ENCODE peak calls at places on chromosomes 3 and 15, in ten cellular contexts. L is breast epithelium; S is AG04450; M is neural progenitor cell; Z is uterus; A is astrocyte of the spinal cord; F is CD4-positive, alpha-beta T cell; B is AG09309; P is fibroblast of lung; Y is ovary. K is an unnamed sample.

GRCh38 chr3:159953320-159953719 is 35.3 kb upstream of the IL12A start:
- DNase-seq in M (no peak), L (no peak), P (no peak), Y (no peak), F (no peak), S (no peak), A (no peak), Z (no peak), B (no peak), K (no peak)

GRCh38 chr3:193593666-193594025 is 638 bp downstream of the OPA1 start:
- DNase-seq in Y (no peak), M (peak; percentile 49), S (no peak), B (no peak), F (no peak), P (peak; percentile 30), Z (no peak), A (peak; percentile 13), L (no peak), K (peak; percentile 20)

GRCh38 chr3:139764936-139765335 is 87.2 kb upstream of the NMNAT3 start:
- DNase-seq in P (peak; percentile 89), Y (no peak), L (no peak), Z (no peak), S (no peak), F (no peak), M (no peak), B (peak; percentile 69), A (peak; percentile 91), K (no peak)

GRCh38 chr3:76131396-76132153 is 346.2 kb upstream of the ZNF717 start:
- DNase-seq in A (peak; percentile 16), P (peak; percentile 58), Z (no peak), Y (no peak), F (no peak), B (no peak), L (no peak), M (no peak), S (no peak), K (no peak)

GRCh38 chr3:49357466-49358216 is 512 bp downstream of the GPX1 start:
- DNase-seq in Z (peak; percentile 50), F (peak; percentile 44), Y (peak; percentile 67), S (peak; percentile 74), P (peak; percentile 92), A (peak; percentile 88), B (peak; percentile 68), M (peak; percentile 57), L (peak; percentile 36), K (no peak)

GRCh38 chr3:163838769-163839168 is 1239.5 kb downstream of the SI start:
- DNase-seq in A (no peak), B (no peak), M (peak; percentile 8), Y (no peak), L (no peak), Z (no peak), S (no peak), P (no peak), F (no peak), K (no peak)

GRCh38 chr3:49023775-49024174 is 1.9 kb downstream of the NDUFAF3 start:
- DNase-seq in Y (no peak), S (no peak), M (no peak), A (no peak), P (no peak), B (no peak), Z (no peak), L (no peak), F (no peak), K (no peak)

GRCh38 chr3:48655586-48655985 is 7.1 kb downstream of the CELSR3 start:
- DNase-seq in L (no peak), A (no peak), B (no peak), P (no peak), Z (no peak), M (no peak), Y (no peak), S (no peak), F (peak; percentile 24), K (peak; percentile 58)

GRCh38 chr3:194189243-194189791 is 53.4 kb downstream of the HES1 start:
- DNase-seq in F (no peak), S (no peak), Z (no peak), P (no peak), L (no peak), A (no peak), B (no peak), M (no peak), Y (no peak), K (no peak)

GRCh38 chr3:59836525-59836924 is 786.7 kb upstream of the CFAP20DC start:
- DNase-seq in Z (no peak), B (no peak), Y (no peak), P (no peak), F (no peak), A (no peak), S (no peak), M (no peak), L (no peak), K (no peak)

GRCh38 chr3:153634683-153635082 is 472.7 kb downstream of the RAP2B start:
- DNase-seq in F (no peak), M (no peak), Y (no peak), P (no peak), A (no peak), L (no peak), Z (no peak), B (no peak), S (no peak), K (no peak)

GRCh38 chr3:61758839-61759238 is 197.5 kb downstream of the PTPRG start:
- DNase-seq in F (no peak), Z (no peak), A (no peak), S (no peak), B (no peak), M (no peak), P (no peak), Y (no peak), L (no peak), K (no peak)

GRCh38 chr15:86139828-86140227 is 60.2 kb downstream of the AGBL1 start:
- DNase-seq in B (no peak), F (no peak), Z (no peak), P (no peak), M (peak; percentile 9), Y (no peak), A (no peak), L (no peak), S (no peak), K (no peak)

GRCh38 chr3:162994165-162994564 is 1497.6 kb downstream of the OTOL1 start:
- DNase-seq in Y (no peak), M (no peak), F (no peak), Z (no peak), B (no peak), P (no peak), A (no peak), L (no peak), S (no peak), K (no peak)

GRCh38 chr3:126493731-126494130 is 18.0 kb upstream of the ZXDC start:
- DNase-seq in P (no peak), M (peak; percentile 45), L (no peak), B (no peak), Z (no peak), S (no peak), F (no peak), Y (no peak), A (peak; percentile 5), K (no peak)

GRCh38 chr3:136778865-136779264 is 26.7 kb upstream of the STAG1 start:
- DNase-seq in A (peak; percentile 25), M (no peak), Z (no peak), Y (no peak), B (no peak), F (no peak), P (no peak), S (no peak), L (no peak), K (no peak)

GRCh38 chr3:156400062-156400461 is 154.9 kb downstream of the SSR3 start:
- DNase-seq in Y (no peak), B (no peak), L (no peak), A (no peak), F (no peak), S (no peak), P (no peak), Z (no peak), M (no peak), K (no peak)

GRCh38 chr3:52374173-52374572 is 58.1 kb downstream of the DNAH1 start:
- DNase-seq in Y (no peak), F (no peak), L (no peak), S (no peak), A (no peak), B (no peak), M (no peak), P (no peak), Z (no peak), K (no peak)
- TF ChIP-seq CTCF in Y (no peak), F (no peak), L (no peak), S (no peak), A (no peak), B (no peak), M (peak; percentile 17), P (no peak), Z (no peak), K (no peak)

GRCh38 chr15:74403981-74404563 is 29.7 kb downstream of the SEMA7A start:
- DNase-seq in L (no peak), Y (peak; percentile 66), Z (peak; percentile 66), B (no peak), A (no peak), M (no peak), F (no peak), P (no peak), S (no peak), K (no peak)
- TF ChIP-seq CTCF in L (no peak), Y (no peak), Z (no peak), B (no peak), A (no peak), M (no peak), F (no peak), P (no peak), S (no peak), K (no peak)

GRCh38 chr3:42519568-42519962 is 17.1 kb downstream of the VIPR1 start:
- DNase-seq in P (no peak), M (no peak), B (no peak), F (no peak), S (no peak), A (no peak), Y (no peak), Z (no peak), L (no peak), K (no peak)
- TF ChIP-seq CTCF in P (no peak), M (no peak), B (no peak), F (no peak), S (no peak), A (no peak), Y (no peak), Z (no peak), L (no peak), K (no peak)

GRCh38 chr3:32310336-32310735 is 71.9 kb downstream of the CMTM8 start:
- DNase-seq in F (no peak), B (no peak), Y (no peak), S (no peak), L (no peak), A (no peak), P (no peak), Z (no peak), M (no peak), K (no peak)

GRCh38 chr3:32307591-32307990 is 69.1 kb downstream of the CMTM8 start:
- DNase-seq in A (no peak), L (no peak), Y (no peak), M (no peak), P (no peak), B (no peak), S (no peak), F (no peak), Z (no peak), K (no peak)

GRCh38 chr3:32309653-32310242 is 71.3 kb downstream of the CMTM8 start:
- DNase-seq in M (no peak), Z (no peak), L (no peak), A (no peak), F (no peak), Y (no peak), S (no peak), B (no peak), P (no peak), K (no peak)

GRCh38 chr3:32306072-32306471 is 67.6 kb downstream of the CMTM8 start:
- DNase-seq in M (no peak), S (no peak), L (no peak), A (no peak), Z (no peak), B (no peak), P (no peak), Y (no peak), F (no peak), K (no peak)

GRCh38 chr3:32308378-32308777 is 69.9 kb downstream of the CMTM8 start:
- DNase-seq in Y (no peak), Z (no peak), F (no peak), B (no peak), M (no peak), A (no peak), P (no peak), L (no peak), S (no peak), K (no peak)
- TF ChIP-seq CTCF in Y (no peak), Z (no peak), F (no peak), B (no peak), M (no peak), A (no peak), P (no peak), L (no peak), S (no peak), K (no peak)

K was measured in B cell.